ENCODE peak calls at places on chromosomes 1 and 21, in six cellular contexts. One of them, this sample, is unnamed.

GRCh38 chr1:109895720-109896504 is 14.7 kb upstream of the CSF1 start:
- DNase-seq in AG09319: no peak
- DNase-seq in WTC11: no peak
- DNase-seq in lower leg skin: no peak
- DNase-seq in PC-9: peak
- DNase-seq in AG04450: no peak
- DNase-seq in this sample: no peak

GRCh38 chr1:206472454-206472853 is 2.2 kb downstream of the IKBKE start:
- DNase-seq in AG09319: peak
- DNase-seq in WTC11: peak
- DNase-seq in lower leg skin: no peak
- DNase-seq in PC-9: no peak
- DNase-seq in AG04450: peak
- DNase-seq in this sample: no peak

GRCh38 chr1:33626801-33627200 is 154.4 kb downstream of the ZSCAN20 start:
- DNase-seq in AG09319: no peak
- DNase-seq in WTC11: no peak
- DNase-seq in lower leg skin: peak
- DNase-seq in PC-9: no peak
- DNase-seq in AG04450: no peak
- DNase-seq in this sample: no peak

GRCh38 chr1:36083635-36084501 is at the start of gene TEKT2:
- DNase-seq in AG09319: no peak
- DNase-seq in WTC11: peak
- DNase-seq in lower leg skin: no peak
- DNase-seq in PC-9: peak
- DNase-seq in AG04450: no peak
- DNase-seq in this sample: no peak

GRCh38 chr21:39083377-39084008 is 99.8 kb downstream of the PSMG1 start:
- DNase-seq in AG09319: peak
- DNase-seq in WTC11: no peak
- DNase-seq in lower leg skin: peak
- DNase-seq in PC-9: no peak
- DNase-seq in AG04450: no peak
- DNase-seq in this sample: peak

GRCh38 chr1:51621161-51621560 is 4.3 kb downstream of the OSBPL9 start:
- DNase-seq in AG09319: no peak
- DNase-seq in WTC11: no peak
- DNase-seq in lower leg skin: no peak
- DNase-seq in PC-9: peak
- DNase-seq in AG04450: no peak
- DNase-seq in this sample: no peak

GRCh38 chr1:2905356-2905755 is 103.9 kb upstream of the TTC34 start:
- DNase-seq in AG09319: no peak
- DNase-seq in WTC11: no peak
- DNase-seq in lower leg skin: no peak
- DNase-seq in PC-9: no peak
- DNase-seq in AG04450: no peak
- DNase-seq in this sample: no peak

GRCh38 chr21:41098076-41098475 is 69.9 kb upstream of the BACE2 start:
- DNase-seq in AG09319: no peak
- DNase-seq in WTC11: no peak
- DNase-seq in lower leg skin: no peak
- DNase-seq in PC-9: no peak
- DNase-seq in AG04450: no peak
- DNase-seq in this sample: no peak

GRCh38 chr1:16922466-16922865 is 735 bp downstream of the CROCC start:
- DNase-seq in AG09319: no peak
- DNase-seq in WTC11: no peak
- DNase-seq in lower leg skin: no peak
- DNase-seq in PC-9: no peak
- DNase-seq in AG04450: no peak
- DNase-seq in this sample: no peak

GRCh38 chr1:77016371-77016770 is 149.1 kb downstream of the ST6GALNAC5 start:
- DNase-seq in AG09319: no peak
- DNase-seq in WTC11: no peak
- DNase-seq in lower leg skin: no peak
- DNase-seq in PC-9: no peak
- DNase-seq in AG04450: no peak
- DNase-seq in this sample: no peak

GRCh38 chr21:26850116-26850643 is 5.0 kb upstream of the ADAMTS1 start:
- DNase-seq in AG09319: no peak
- DNase-seq in WTC11: no peak
- DNase-seq in lower leg skin: no peak
- DNase-seq in PC-9: no peak
- DNase-seq in AG04450: no peak
- DNase-seq in this sample: no peak

GRCh38 chr1:29332204-29332603 is 95.9 kb downstream of the PTPRU start:
- DNase-seq in AG09319: no peak
- DNase-seq in WTC11: peak
- DNase-seq in lower leg skin: no peak
- DNase-seq in PC-9: peak
- DNase-seq in AG04450: no peak
- DNase-seq in this sample: no peak

GRCh38 chr1:9942399-9942938 is 722 bp downstream of the LZIC start:
- DNase-seq in AG09319: peak
- DNase-seq in WTC11: no peak
- DNase-seq in lower leg skin: no peak
- DNase-seq in PC-9: no peak
- DNase-seq in AG04450: peak
- DNase-seq in this sample: no peak

GRCh38 chr1:199335496-199335895 is 692.0 kb upstream of the NR5A2 start:
- DNase-seq in AG09319: no peak
- DNase-seq in WTC11: no peak
- DNase-seq in lower leg skin: no peak
- DNase-seq in PC-9: no peak
- DNase-seq in AG04450: no peak
- DNase-seq in this sample: no peak

GRCh38 chr1:172283766-172284165 is 136.7 kb upstream of the C1orf105 start:
- DNase-seq in AG09319: no peak
- DNase-seq in WTC11: no peak
- DNase-seq in lower leg skin: no peak
- DNase-seq in PC-9: no peak
- DNase-seq in AG04450: no peak
- DNase-seq in this sample: no peak

GRCh38 chr1:172286629-172287076 is 133.8 kb upstream of the C1orf105 start:
- DNase-seq in AG09319: peak
- DNase-seq in WTC11: no peak
- DNase-seq in lower leg skin: no peak
- DNase-seq in PC-9: no peak
- DNase-seq in AG04450: peak
- DNase-seq in this sample: no peak

GRCh38 chr1:172289448-172289847 is 131.0 kb upstream of the C1orf105 start:
- DNase-seq in AG09319: no peak
- DNase-seq in WTC11: no peak
- DNase-seq in lower leg skin: no peak
- DNase-seq in PC-9: no peak
- DNase-seq in AG04450: no peak
- DNase-seq in this sample: no peak

GRCh38 chr1:172288611-172289010 is 131.9 kb upstream of the C1orf105 start:
- DNase-seq in AG09319: no peak
- DNase-seq in WTC11: no peak
- DNase-seq in lower leg skin: no peak
- DNase-seq in PC-9: no peak
- DNase-seq in AG04450: no peak
- DNase-seq in this sample: no peak

GRCh38 chr1:172287207-172287606 is 133.3 kb upstream of the C1orf105 start:
- DNase-seq in AG09319: peak
- DNase-seq in WTC11: no peak
- DNase-seq in lower leg skin: peak
- DNase-seq in PC-9: no peak
- DNase-seq in AG04450: no peak
- DNase-seq in this sample: peak
- TF ChIP-seq CTCF in AG09319: no peak
- TF ChIP-seq CTCF in WTC11: no peak
- TF ChIP-seq CTCF in lower leg skin: no peak
- TF ChIP-seq CTCF in PC-9: no peak
- TF ChIP-seq CTCF in AG04450: no peak
- TF ChIP-seq CTCF in this sample: no peak

DNA sequence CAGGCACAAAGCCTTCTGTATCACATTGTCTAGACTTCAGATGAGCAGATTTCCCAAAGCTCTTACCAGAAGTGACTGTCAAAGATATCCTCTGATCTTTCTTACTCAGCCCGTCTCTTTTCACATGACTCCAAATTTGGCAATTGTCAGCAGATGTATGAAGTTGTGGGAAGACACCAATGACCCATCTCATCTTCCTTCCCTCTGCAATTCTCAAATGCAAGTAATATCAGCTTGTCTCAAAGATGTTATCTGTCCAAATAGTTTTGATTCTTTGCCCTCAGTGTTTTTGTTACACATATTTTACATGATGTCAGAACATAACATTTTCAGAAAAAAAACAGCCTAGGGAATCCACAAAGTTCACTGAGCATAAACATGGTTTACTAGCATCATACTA is 45.1 kb upstream of the RGS2 start:
- DNase-seq in AG09319: peak
- DNase-seq in WTC11: no peak
- DNase-seq in lower leg skin: no peak
- DNase-seq in PC-9: no peak
- DNase-seq in AG04450: peak
- DNase-seq in this sample: no peak
- TF ChIP-seq CTCF in AG09319: no peak
- TF ChIP-seq CTCF in WTC11: no peak
- TF ChIP-seq CTCF in lower leg skin: no peak
- TF ChIP-seq CTCF in PC-9: no peak
- TF ChIP-seq CTCF in AG04450: no peak
- TF ChIP-seq CTCF in this sample: no peak

GRCh38 chr1:201166964-201167624 is 12.8 kb upstream of the TMEM9 start:
- DNase-seq in AG09319: no peak
- DNase-seq in WTC11: no peak
- DNase-seq in lower leg skin: peak
- DNase-seq in PC-9: no peak
- DNase-seq in AG04450: no peak
- DNase-seq in this sample: no peak
- TF ChIP-seq CTCF in AG09319: no peak
- TF ChIP-seq CTCF in WTC11: no peak
- TF ChIP-seq CTCF in lower leg skin: no peak
- TF ChIP-seq CTCF in PC-9: no peak
- TF ChIP-seq CTCF in AG04450: no peak
- TF ChIP-seq CTCF in this sample: no peak

DNA sequence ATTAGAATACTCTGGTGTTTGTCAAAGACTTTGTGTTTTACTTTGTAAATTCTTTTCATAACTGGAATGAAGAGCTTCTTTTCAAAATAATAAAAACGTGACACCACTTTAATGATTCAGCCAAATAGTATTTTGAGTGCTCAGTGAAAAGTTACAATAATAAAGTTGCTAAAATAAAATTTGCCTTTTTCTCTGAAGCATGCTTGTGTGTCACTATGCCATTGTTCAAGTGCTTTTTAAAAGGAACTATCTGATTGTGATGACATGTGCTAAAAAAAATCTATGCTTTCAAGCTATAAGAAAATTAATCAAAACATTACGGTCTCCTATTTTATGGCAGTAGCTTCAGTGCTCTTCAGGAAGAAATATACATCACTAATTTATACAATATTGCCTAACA is 1290.5 kb upstream of the B3GALT2 start:
- DNase-seq in AG09319: no peak
- DNase-seq in WTC11: no peak
- DNase-seq in lower leg skin: no peak
- DNase-seq in PC-9: no peak
- DNase-seq in AG04450: no peak
- DNase-seq in this sample: no peak
- TF ChIP-seq CTCF in AG09319: no peak
- TF ChIP-seq CTCF in WTC11: no peak
- TF ChIP-seq CTCF in lower leg skin: no peak
- TF ChIP-seq CTCF in PC-9: no peak
- TF ChIP-seq CTCF in AG04450: no peak
- TF ChIP-seq CTCF in this sample: no peak

DNA sequence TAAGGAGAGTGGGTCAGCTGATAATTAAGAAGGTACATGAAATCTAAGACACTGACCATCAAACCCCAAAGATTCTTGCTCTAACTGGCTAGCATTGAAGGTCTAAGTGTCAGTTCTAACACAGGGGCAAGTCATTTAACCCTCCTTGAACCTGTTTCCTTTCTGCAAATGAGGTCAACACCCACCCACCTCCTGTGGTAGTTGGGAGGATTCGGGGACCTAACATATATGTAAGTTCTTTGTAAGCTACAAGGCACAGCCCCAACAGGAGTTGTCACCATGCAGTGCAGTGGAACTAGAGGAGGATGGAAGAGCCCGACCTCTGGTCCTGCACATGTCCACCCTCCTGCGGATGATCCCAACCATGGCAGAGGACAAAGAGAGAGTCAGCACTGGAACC is 2.4 kb downstream of the NUDT17 start:
- DNase-seq in AG09319: no peak
- DNase-seq in WTC11: no peak
- DNase-seq in lower leg skin: no peak
- DNase-seq in PC-9: no peak
- DNase-seq in AG04450: no peak
- DNase-seq in this sample: no peak
- TF ChIP-seq CTCF in AG09319: no peak
- TF ChIP-seq CTCF in WTC11: no peak
- TF ChIP-seq CTCF in lower leg skin: no peak
- TF ChIP-seq CTCF in PC-9: no peak
- TF ChIP-seq CTCF in AG04450: no peak
- TF ChIP-seq CTCF in this sample: no peak

GRCh38 chr1:82950606-82951200 is 1048.2 kb downstream of the TTLL7 start:
- DNase-seq in AG09319: no peak
- DNase-seq in WTC11: no peak
- DNase-seq in lower leg skin: no peak
- DNase-seq in PC-9: no peak
- DNase-seq in AG04450: no peak
- DNase-seq in this sample: no peak
- TF ChIP-seq CTCF in AG09319: no peak
- TF ChIP-seq CTCF in WTC11: no peak
- TF ChIP-seq CTCF in lower leg skin: no peak
- TF ChIP-seq CTCF in PC-9: no peak
- TF ChIP-seq CTCF in AG04450: no peak
- TF ChIP-seq CTCF in this sample: no peak

GRCh38 chr1:175319912-175320230 is 127.3 kb upstream of the KIAA0040 start:
- DNase-seq in AG09319: no peak
- DNase-seq in WTC11: no peak
- DNase-seq in lower leg skin: no peak
- DNase-seq in PC-9: no peak
- DNase-seq in AG04450: no peak
- DNase-seq in this sample: no peak
- TF ChIP-seq CTCF in AG09319: no peak
- TF ChIP-seq CTCF in WTC11: no peak
- TF ChIP-seq CTCF in lower leg skin: no peak
- TF ChIP-seq CTCF in PC-9: peak
- TF ChIP-seq CTCF in AG04450: no peak
- TF ChIP-seq CTCF in this sample: no peak

GRCh38 chr1:182408435-182409070 is 8.1 kb upstream of the TEDDM1 start:
- DNase-seq in AG09319: no peak
- DNase-seq in WTC11: no peak
- DNase-seq in lower leg skin: no peak
- DNase-seq in PC-9: no peak
- DNase-seq in AG04450: no peak
- DNase-seq in this sample: no peak

GRCh38 chr1:182406006-182406405 is 5.5 kb upstream of the TEDDM1 start:
- DNase-seq in AG09319: no peak
- DNase-seq in WTC11: no peak
- DNase-seq in lower leg skin: no peak
- DNase-seq in PC-9: no peak
- DNase-seq in AG04450: no peak
- DNase-seq in this sample: no peak

GRCh38 chr1:182407724-182408123 is 7.3 kb upstream of the TEDDM1 start:
- DNase-seq in AG09319: no peak
- DNase-seq in WTC11: no peak
- DNase-seq in lower leg skin: no peak
- DNase-seq in PC-9: no peak
- DNase-seq in AG04450: no peak
- DNase-seq in this sample: no peak

GRCh38 chr1:182405578-182405977 is 5.1 kb upstream of the TEDDM1 start:
- DNase-seq in AG09319: no peak
- DNase-seq in WTC11: no peak
- DNase-seq in lower leg skin: no peak
- DNase-seq in PC-9: no peak
- DNase-seq in AG04450: no peak
- DNase-seq in this sample: no peak

GRCh38 chr1:182404764-182405163 is 4.3 kb upstream of the TEDDM1 start:
- DNase-seq in AG09319: no peak
- DNase-seq in WTC11: no peak
- DNase-seq in lower leg skin: no peak
- DNase-seq in PC-9: no peak
- DNase-seq in AG04450: no peak
- DNase-seq in this sample: no peak
- TF ChIP-seq CTCF in AG09319: no peak
- TF ChIP-seq CTCF in WTC11: no peak
- TF ChIP-seq CTCF in lower leg skin: no peak
- TF ChIP-seq CTCF in PC-9: no peak
- TF ChIP-seq CTCF in AG04450: no peak
- TF ChIP-seq CTCF in this sample: no peak

This sample was measured in omental fat pad.